ENCODE peak calls at places on chromosomes 16 and 17, in five cellular contexts. L, E, C, K and H are unnamed samples.

GRCh38 chr16:24515186-24515585 is 24.2 kb upstream of the RBBP6 start:
- DNase-seq in L (no peak), E (no peak), C (no peak), K (no peak), H (no peak)

GRCh38 chr17:38333635-38334295 is 10.0 kb downstream of the GPR179 start:
- DNase-seq in L (no peak), E (peak; percentile 34), C (peak; percentile 59), K (peak; percentile 58), H (no peak)

GRCh38 chr17:9187828-9188227 is 166.5 kb downstream of the NTN1 start:
- DNase-seq in L (no peak), E (no peak), C (no peak), K (no peak), H (no peak)

GRCh38 chr17:42016411-42016831 is 818 bp downstream of the DNAJC7 start:
- DNase-seq in L (no peak), E (peak; percentile 23), C (no peak), K (no peak), H (no peak)

GRCh38 chr17:80132906-80133625 is 13.9 kb downstream of the EIF4A3 start:
- DNase-seq in L (no peak), E (no peak), C (no peak), K (no peak), H (no peak)

GRCh38 chr17:82985973-82986372 is 93.4 kb upstream of the METRNL start:
- DNase-seq in L (no peak), E (no peak), C (no peak), K (no peak), H (no peak)

GRCh38 chr17:43641416-43641815 is 20.3 kb downstream of the MEOX1 start:
- DNase-seq in L (no peak), E (no peak), C (no peak), K (no peak), H (no peak)

GRCh38 chr17:80874866-80875445 is 116.7 kb upstream of the CHMP6 start:
- DNase-seq in L (no peak), E (no peak), C (no peak), K (no peak), H (no peak)

GRCh38 chr17:4407216-4407615 is 26.5 kb upstream of the SPNS3 start:
- DNase-seq in L (no peak), E (no peak), C (no peak), K (no peak), H (no peak)

GRCh38 chr16:81593481-81593880 is 148.9 kb downstream of the CMIP start:
- DNase-seq in L (no peak), E (no peak), C (no peak), K (no peak), H (no peak)

GRCh38 chr17:27303734-27304133 is 9.8 kb downstream of the WSB1 start:
- DNase-seq in L (no peak), E (no peak), C (no peak), K (no peak), H (no peak)

GRCh38 chr16:29962344-29962994 is 590 bp downstream of the TMEM219 start:
- DNase-seq in L (no peak), E (no peak), C (no peak), K (no peak), H (no peak)

GRCh38 chr16:78390070-78390469 is 290.6 kb downstream of the WWOX start:
- DNase-seq in L (no peak), E (no peak), C (no peak), K (no peak), H (no peak)